ENCODE peak calls at places on chromosomes 7 and 10, in six cellular contexts. S is effector memory CD4-positive, alpha-beta T cell; P is mesenchymal stem cell; L is body of pancreas; N is GM23338; M is tibial artery. J is an unnamed sample. For H3K4me1, the result is how much of the 10 kb centered on the place peaks cover.

GRCh38 chr7:73894851-73895441 is 34.0 kb downstream of the TMEM270 start:
- DNase-seq in S (no peak), P (peak), L (peak), N (no peak), M (peak), J (peak)

GRCh38 chr10:67573484-67573883 is 122.5 kb downstream of the CTNNA3 start:
- DNase-seq in S (no peak), P (no peak), L (no peak), N (no peak), M (no peak), J (no peak)

GRCh38 chr7:105751054-105751453 is 125.3 kb downstream of the ATXN7L1 start:
- DNase-seq in S (no peak), P (no peak), L (no peak), N (no peak), M (no peak), J (no peak)

GRCh38 chr7:99375070-99375807 is 709 bp downstream of the ARPC1B start:
- DNase-seq in S (peak), P (peak), L (peak), N (peak), M (peak), J (peak)

GRCh38 chr10:3875842-3876235 is 90.8 kb upstream of the KLF6 start:
- DNase-seq in S (no peak), P (no peak), L (peak), N (no peak), M (no peak), J (no peak)

GRCh38 chr10:3895045-3895609 is 110.1 kb upstream of the KLF6 start:
- DNase-seq in S (no peak), P (peak), L (no peak), N (no peak), M (no peak), J (no peak)

GRCh38 chr7:94295805-94296204 is 98.9 kb upstream of the COL1A2 start:
- DNase-seq in S (no peak), P (peak), L (no peak), N (no peak), M (no peak), J (no peak)

GRCh38 chr7:1681581-1681980 is 11.5 kb downstream of the ELFN1 start:
- DNase-seq in S (no peak), P (no peak), L (no peak), N (no peak), M (no peak), J (no peak)

GRCh38 chr10:96501985-96502384 is 11.7 kb downstream of the TLL2 start:
- DNase-seq in S (no peak), P (no peak), L (no peak), N (no peak), M (no peak), J (no peak)

GRCh38 chr10:78109210-78109609 is 75.5 kb downstream of the RPS24 start:
- DNase-seq in S (no peak), P (no peak), L (no peak), N (peak), M (no peak), J (no peak)

GRCh38 chr10:33122014-33122788 is 164.2 kb upstream of the ITGB1 start:
- DNase-seq in S (no peak), P (no peak), L (no peak), N (no peak), M (no peak), J (no peak)

GRCh38 chr10:3961082-3961481 is 176.1 kb upstream of the KLF6 start:
- DNase-seq in S (peak), P (no peak), L (no peak), N (peak), M (no peak), J (no peak)

GRCh38 chr7:105098863-105099515 is 85.0 kb downstream of the KMT2E start:
- DNase-seq in S (no peak), P (no peak), L (no peak), N (peak), M (no peak), J (no peak)

GRCh38 chr10:51156913-51157312 is 82.6 kb downstream of the PRKG1 start:
- DNase-seq in S (no peak), P (no peak), L (no peak), N (no peak), M (no peak), J (no peak)

GRCh38 chr7:88311675-88312036 is 5.0 kb upstream of the STEAP4 start:
- DNase-seq in S (no peak), P (no peak), L (peak), N (no peak), M (no peak), J (no peak)

GRCh38 chr7:78576196-78576595 is 777.6 kb downstream of the PHTF2 start:
- DNase-seq in S (no peak), P (peak), L (no peak), N (peak), M (no peak), J (no peak)

GRCh38 chr10:52357986-52358385 is 43.9 kb downstream of the DKK1 start:
- DNase-seq in S (no peak), P (peak), L (no peak), N (no peak), M (no peak), J (no peak)

GRCh38 chr7:39624202-39624807 is 933 bp downstream of the RALA start:
- DNase-seq in S (no peak), P (peak), L (no peak), N (no peak), M (no peak), J (no peak)

GRCh38 chr7:158740657-158741293 is 36.2 kb upstream of the NCAPG2 start:
- DNase-seq in S (no peak), P (peak), L (no peak), N (no peak), M (no peak), J (no peak)

GRCh38 chr10:77501846-77502251 is 135.8 kb downstream of the KCNMA1 start:
- DNase-seq in S (no peak), P (peak), L (no peak), N (no peak), M (no peak), J (no peak)

GRCh38 chr10:60426425-60426824 is 36.8 kb upstream of the ANK3 start:
- DNase-seq in S (no peak), P (peak), L (no peak), N (no peak), M (no peak), J (no peak)

GRCh38 chr7:92306153-92306552 is 60.4 kb downstream of the ANKIB1 start:
- DNase-seq in S (no peak), P (no peak), L (no peak), N (no peak), M (no peak), J (no peak)

GRCh38 chr10:27446091-27446918 is 57.8 kb upstream of the RAB18 start:
- DNase-seq in S (no peak), P (peak), L (no peak), N (peak), M (no peak), J (no peak)

GRCh38 chr10:112990271-112990670 is 40.2 kb downstream of the TCF7L2 start:
- DNase-seq in S (no peak), P (no peak), L (no peak), N (no peak), M (no peak), J (no peak)

GRCh38 chr10:122282253-122282671 is 11.2 kb downstream of the BTBD16 start:
- DNase-seq in S (no peak), P (peak), L (no peak), N (no peak), M (no peak), J (no peak)

GRCh38 chr10:77983384-77984341 is 45.7 kb downstream of the POLR3A start:
- DNase-seq in S (no peak), P (peak), L (no peak), N (no peak), M (no peak), J (no peak)

GRCh38 chr7:4006687-4007086 is 675.4 kb upstream of the FOXK1 start:
- DNase-seq in S (no peak), P (no peak), L (peak), N (no peak), M (no peak), J (no peak)

GRCh38 chr10:79132681-79133381 is 64.1 kb downstream of the ZMIZ1 start:
- DNase-seq in S (no peak), P (peak), L (no peak), N (no peak), M (no peak), J (no peak)

GRCh38 chr7:120774481-120774880 is 83.5 kb downstream of the TSPAN12 start:
- DNase-seq in S (no peak), P (no peak), L (no peak), N (peak), M (no peak), J (no peak)

GRCh38 chr7:125195156-125195555 is 265.5 kb upstream of the POT1 start:
- DNase-seq in S (no peak), P (peak), L (no peak), N (no peak), M (no peak), J (no peak)

GRCh38 chr7:19060870-19061269 is 56.6 kb downstream of the TWIST1 start:
- DNase-seq in S (no peak), P (peak), L (no peak), N (no peak), M (no peak), J (no peak)

GRCh38 chr10:123147635-123148413 is at the start of gene HMX2:
- DNase-seq in S (peak), P (no peak), L (no peak), N (peak), M (no peak), J (peak)

GRCh38 chr7:12244129-12244528 is 33.0 kb downstream of the TMEM106B start:
- DNase-seq in S (no peak), P (peak), L (peak), N (peak), M (no peak), J (no peak)

GRCh38 chr7:108099650-108100049 is 30.5 kb downstream of the LAMB4 start:
- DNase-seq in S (no peak), P (peak), L (no peak), N (no peak), M (no peak), J (no peak)

GRCh38 chr10:73577788-73578187 is 13.4 kb downstream of the USP54 start:
- DNase-seq in S (no peak), P (no peak), L (peak), N (peak), M (peak), J (peak)

DNA sequence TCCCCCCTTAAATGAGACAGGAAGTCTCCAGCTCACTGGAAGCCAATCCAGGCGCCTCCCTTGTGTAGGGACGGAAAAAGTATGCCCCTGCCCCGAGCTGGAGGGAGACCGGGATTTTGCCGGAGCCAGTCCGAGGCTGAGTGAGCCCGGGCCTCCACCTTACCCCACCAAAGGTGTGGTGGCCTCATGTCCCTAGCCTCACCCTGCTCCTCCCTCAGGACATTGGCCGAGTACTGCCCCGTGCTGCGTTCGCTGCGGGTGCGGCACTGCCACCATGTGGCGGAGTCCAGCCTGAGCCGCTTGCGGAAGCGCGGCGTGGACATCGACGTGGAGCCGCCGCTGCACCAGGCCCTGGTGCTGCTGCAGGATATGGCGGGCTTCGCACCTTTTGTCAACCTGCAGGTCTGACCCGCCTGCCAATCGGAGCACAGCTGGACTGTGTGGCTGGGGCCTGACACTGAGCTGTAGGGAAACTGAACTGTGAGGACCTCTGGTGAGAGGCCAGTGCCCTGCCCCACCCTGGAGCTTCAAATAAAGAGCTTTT is 2.0 kb downstream of the FBXL15 start:
- DNase-seq in S (no peak), P (peak), L (peak), N (peak), M (peak), J (peak)
- H3K4me3 ChIP-seq in S (peak), P (peak), L (no peak), N (peak), M (peak), J (no peak)

GRCh38 chr10:72253002-72253401 is 20.7 kb upstream of the DDIT4 start:
- DNase-seq in S (no peak), P (no peak), L (no peak), N (no peak), M (no peak), J (no peak)
- H3K4me1 ChIP-seq in S (half or more), P (under half), L (half or more), N (under half), M (under half), J (under half)

GRCh38 chr7:80856769-80857168 is 62.1 kb downstream of the SEMA3C start:
- DNase-seq in S (no peak), P (no peak), L (no peak), N (no peak), M (no peak), J (no peak)

GRCh38 chr7:80859272-80859970 is 59.4 kb downstream of the SEMA3C start:
- DNase-seq in S (no peak), P (peak), L (no peak), N (no peak), M (peak), J (peak)

DNA sequence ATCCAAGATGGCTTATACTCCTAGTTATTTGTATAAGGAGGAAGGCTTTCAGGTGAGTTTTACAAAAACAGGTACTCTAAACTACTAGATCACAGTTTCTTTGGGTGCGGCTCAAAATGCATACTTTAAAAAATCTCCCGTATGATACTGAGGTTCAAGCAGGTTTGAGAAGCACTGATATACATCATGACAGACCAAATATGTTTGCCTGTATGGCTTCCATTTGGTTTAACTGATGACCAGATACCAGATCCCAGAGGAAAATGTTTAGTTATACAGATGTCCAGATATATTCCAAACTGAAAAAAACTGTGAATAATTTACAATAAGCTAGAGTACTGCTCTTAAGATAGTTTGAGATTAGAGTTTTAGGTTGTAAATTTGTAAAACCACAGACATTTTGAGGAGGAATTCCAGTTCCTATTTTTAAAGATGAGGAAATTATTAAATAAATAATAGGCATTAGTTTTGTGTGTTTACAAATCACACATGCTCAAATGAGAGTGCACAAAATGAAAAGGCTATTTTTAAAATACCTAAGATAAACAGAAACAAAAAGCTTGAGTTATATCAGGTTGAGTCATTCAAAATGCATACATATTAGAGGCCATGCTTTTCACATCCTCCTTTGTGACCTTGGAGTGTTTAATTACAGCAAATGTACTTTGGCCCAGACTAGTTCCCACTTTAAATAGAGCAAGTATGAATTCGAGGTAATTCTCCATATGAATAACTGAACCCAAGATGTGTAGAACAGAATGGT is 60.5 kb downstream of the SEMA3C start:
- DNase-seq in S (no peak), P (peak), L (no peak), N (no peak), M (no peak), J (no peak)
- H3K4me3 ChIP-seq in S (no peak), P (no peak), L (no peak), N (no peak), M (no peak), J (no peak)

GRCh38 chr10:29810816-29811215 is 176.0 kb upstream of the SVIL start:
- DNase-seq in S (no peak), P (no peak), L (no peak), N (no peak), M (no peak), J (no peak)
- H3K4me1 ChIP-seq in S (under half), P (under half), L (under half), N (under half), M (under half), J (under half)

DNA sequence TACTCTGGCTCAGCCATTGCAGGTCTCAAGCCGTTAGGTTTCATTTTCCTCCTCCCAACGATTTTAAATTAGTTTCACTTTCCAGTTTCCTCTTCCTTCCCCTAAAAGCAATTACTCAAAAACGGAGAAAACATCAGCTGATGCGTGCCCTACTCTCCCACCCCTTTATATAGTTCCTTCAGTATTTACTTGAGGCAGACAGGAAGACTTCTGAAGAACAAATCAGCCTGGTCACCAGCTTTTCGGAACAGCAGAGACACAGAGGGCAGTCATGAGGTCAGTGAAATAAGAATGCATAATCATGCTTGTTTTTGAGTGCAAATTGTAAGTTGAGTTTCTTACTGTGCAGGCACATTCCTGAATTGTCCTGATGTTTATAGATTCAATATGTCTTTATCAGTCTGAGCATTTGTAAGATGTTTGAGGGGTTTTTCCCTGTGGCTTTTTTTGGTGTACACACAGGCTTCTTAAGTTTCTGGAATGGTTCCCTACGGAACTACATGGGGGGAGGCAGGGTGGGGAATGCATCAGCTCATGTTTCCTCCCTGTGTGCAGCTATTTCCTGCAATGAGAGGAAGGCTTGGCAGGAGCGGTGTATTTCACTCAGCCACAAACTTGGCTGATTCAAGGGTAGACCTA is at the start of gene IFIT3:
- DNase-seq in S (no peak), P (peak), L (peak), N (no peak), M (peak), J (peak)
- H3K4me3 ChIP-seq in S (peak), P (peak), L (peak), N (no peak), M (peak), J (peak)

GRCh38 chr7:55107946-55108345 is 89.1 kb downstream of the EGFR start:
- DNase-seq in S (no peak), P (no peak), L (no peak), N (no peak), M (no peak), J (no peak)

GRCh38 chr7:55105952-55106351 is 87.1 kb downstream of the EGFR start:
- DNase-seq in S (no peak), P (no peak), L (no peak), N (no peak), M (peak), J (no peak)

GRCh38 chr7:55108818-55109217 is 90.0 kb downstream of the EGFR start:
- DNase-seq in S (no peak), P (no peak), L (no peak), N (no peak), M (no peak), J (no peak)

GRCh38 chr7:55109384-55110167 is 90.8 kb downstream of the EGFR start:
- DNase-seq in S (no peak), P (peak), L (no peak), N (peak), M (no peak), J (no peak)

DNA sequence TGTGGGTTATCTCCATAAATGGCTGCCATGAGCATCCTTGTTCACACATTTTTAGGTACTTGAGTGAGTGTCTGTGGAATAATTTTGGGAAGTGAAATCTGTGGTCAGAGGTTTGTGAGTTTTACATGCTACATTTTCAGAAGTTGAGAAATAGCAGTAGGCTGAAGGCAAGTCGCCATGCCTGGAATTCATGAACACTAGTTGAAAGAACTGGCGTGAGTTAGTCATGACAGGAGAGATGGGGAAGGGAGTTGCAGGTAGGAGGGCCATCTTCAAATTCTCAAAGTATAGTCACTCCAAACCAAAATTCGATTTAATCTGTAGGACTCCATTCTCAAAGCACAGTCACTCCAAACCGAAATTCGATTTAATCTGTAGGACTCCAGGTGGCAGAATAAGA is 89.6 kb downstream of the EGFR start:
- DNase-seq in S (no peak), P (no peak), L (no peak), N (no peak), M (no peak), J (no peak)
- H3K4me1 ChIP-seq in S (under half), P (under half), L (under half), N (under half), M (under half), J (under half)